ENCODE peak calls at places on chromosomes 1 and 21, in four cellular contexts. One of them, this sample, is unnamed.

GRCh38 chr1:56073614-56074356 is 505.6 kb downstream of the PLPP3 start:
- DNase-seq in HT-29: no peak
- DNase-seq in heart left ventricle: peak; percentile 71
- DNase-seq in ecto neural progenitor cell: no peak
- DNase-seq in this sample: no peak

GRCh38 chr1:11342677-11343076 is 69.7 kb downstream of the UBIAD1 start:
- DNase-seq in HT-29: no peak
- DNase-seq in heart left ventricle: no peak
- DNase-seq in ecto neural progenitor cell: no peak
- DNase-seq in this sample: no peak

GRCh38 chr1:221527886-221528634 is 213.8 kb downstream of the DUSP10 start:
- DNase-seq in HT-29: no peak
- DNase-seq in heart left ventricle: no peak
- DNase-seq in ecto neural progenitor cell: no peak
- DNase-seq in this sample: no peak

GRCh38 chr1:91601554-91602322 is 101.1 kb downstream of the CDC7 start:
- DNase-seq in HT-29: no peak
- DNase-seq in heart left ventricle: peak; percentile 93
- DNase-seq in ecto neural progenitor cell: no peak
- DNase-seq in this sample: no peak

GRCh38 chr1:93694833-93695232 is 13.2 kb upstream of the BCAR3 start:
- DNase-seq in HT-29: peak; percentile 85
- DNase-seq in heart left ventricle: no peak
- DNase-seq in ecto neural progenitor cell: no peak
- DNase-seq in this sample: no peak

GRCh38 chr1:40256401-40257084 is 1.5 kb upstream of the ZMPSTE24 start:
- DNase-seq in HT-29: peak; percentile 7
- DNase-seq in heart left ventricle: no peak
- DNase-seq in ecto neural progenitor cell: no peak
- DNase-seq in this sample: no peak

GRCh38 chr1:85461216-85461945 is 3.6 kb downstream of the DDAH1 start:
- DNase-seq in HT-29: peak; percentile 31
- DNase-seq in heart left ventricle: no peak
- DNase-seq in ecto neural progenitor cell: no peak
- DNase-seq in this sample: no peak

GRCh38 chr21:36701912-36702621 is 3.2 kb downstream of the SIM2 start:
- DNase-seq in HT-29: no peak
- DNase-seq in heart left ventricle: no peak
- DNase-seq in ecto neural progenitor cell: peak; percentile 51
- DNase-seq in this sample: no peak

GRCh38 chr1:156103521-156103947 is 11.0 kb upstream of the LMNA start:
- DNase-seq in HT-29: peak; percentile 55
- DNase-seq in heart left ventricle: peak; percentile 58
- DNase-seq in ecto neural progenitor cell: no peak
- DNase-seq in this sample: no peak

GRCh38 chr21:36306872-36307534 is 13.0 kb upstream of the MORC3 start:
- DNase-seq in HT-29: no peak
- DNase-seq in heart left ventricle: no peak
- DNase-seq in ecto neural progenitor cell: no peak
- DNase-seq in this sample: no peak

GRCh38 chr21:16194851-16195251 is 465.1 kb downstream of the USP25 start:
- DNase-seq in HT-29: no peak
- DNase-seq in heart left ventricle: no peak
- DNase-seq in ecto neural progenitor cell: no peak
- DNase-seq in this sample: no peak

GRCh38 chr1:196063307-196063706 is 544.9 kb downstream of the KCNT2 start:
- DNase-seq in HT-29: peak; percentile 38
- DNase-seq in heart left ventricle: no peak
- DNase-seq in ecto neural progenitor cell: no peak
- DNase-seq in this sample: no peak

GRCh38 chr1:26910343-26911160 is 3.2 kb downstream of the NR0B2 start:
- DNase-seq in HT-29: peak; percentile 85
- DNase-seq in heart left ventricle: no peak
- DNase-seq in ecto neural progenitor cell: no peak
- DNase-seq in this sample: no peak

GRCh38 chr1:59511476-59512465 is 214.9 kb downstream of the FGGY start:
- DNase-seq in HT-29: no peak
- DNase-seq in heart left ventricle: no peak
- DNase-seq in ecto neural progenitor cell: no peak
- DNase-seq in this sample: no peak

GRCh38 chr1:42259059-42259738 is 75.8 kb downstream of the FOXJ3 start:
- DNase-seq in HT-29: no peak
- DNase-seq in heart left ventricle: no peak
- DNase-seq in ecto neural progenitor cell: no peak
- DNase-seq in this sample: peak; percentile 8

GRCh38 chr1:197838836-197839235 is 63.6 kb upstream of the DENND1B start:
- DNase-seq in HT-29: no peak
- DNase-seq in heart left ventricle: no peak
- DNase-seq in ecto neural progenitor cell: no peak
- DNase-seq in this sample: peak; percentile 45

GRCh38 chr1:190373705-190374336 is 103.8 kb downstream of the BRINP3 start:
- DNase-seq in HT-29: peak; percentile 27
- DNase-seq in heart left ventricle: no peak
- DNase-seq in ecto neural progenitor cell: no peak
- DNase-seq in this sample: no peak

GRCh38 chr1:196205882-196206281 is 402.4 kb downstream of the KCNT2 start:
- DNase-seq in HT-29: no peak
- DNase-seq in heart left ventricle: no peak
- DNase-seq in ecto neural progenitor cell: no peak
- DNase-seq in this sample: no peak

GRCh38 chr21:41674433-41674832 is 92.4 kb downstream of the RIPK4 start:
- DNase-seq in HT-29: no peak
- DNase-seq in heart left ventricle: no peak
- DNase-seq in ecto neural progenitor cell: no peak
- DNase-seq in this sample: no peak

GRCh38 chr1:32613472-32613871 is 36.9 kb downstream of the ZBTB8OS start:
- DNase-seq in HT-29: no peak
- DNase-seq in heart left ventricle: no peak
- DNase-seq in ecto neural progenitor cell: no peak
- DNase-seq in this sample: no peak

GRCh38 chr1:81021134-81021533 is 779.6 kb upstream of the ADGRL2 start:
- DNase-seq in HT-29: no peak
- DNase-seq in heart left ventricle: no peak
- DNase-seq in ecto neural progenitor cell: no peak
- DNase-seq in this sample: no peak

GRCh38 chr1:17551755-17552234 is 12.3 kb downstream of the ARHGEF10L start:
- DNase-seq in HT-29: peak; percentile 44
- DNase-seq in heart left ventricle: peak; percentile 57
- DNase-seq in ecto neural progenitor cell: no peak
- DNase-seq in this sample: no peak

GRCh38 chr1:17119744-17120482 is 662 bp upstream of the PADI2 start:
- DNase-seq in HT-29: no peak
- DNase-seq in heart left ventricle: no peak
- DNase-seq in ecto neural progenitor cell: no peak
- DNase-seq in this sample: no peak

GRCh38 chr1:2405588-2406295 is 6.6 kb downstream of the PEX10 start:
- DNase-seq in HT-29: no peak
- DNase-seq in heart left ventricle: no peak
- DNase-seq in ecto neural progenitor cell: no peak
- DNase-seq in this sample: no peak

GRCh38 chr1:167430134-167430848 is 88.0 kb downstream of the CD247 start:
- DNase-seq in HT-29: no peak
- DNase-seq in heart left ventricle: no peak
- DNase-seq in ecto neural progenitor cell: peak; percentile 43
- DNase-seq in this sample: no peak

GRCh38 chr1:157961805-157962762 is 31.4 kb upstream of the KIRREL1 start:
- DNase-seq in HT-29: peak; percentile 28
- DNase-seq in heart left ventricle: no peak
- DNase-seq in ecto neural progenitor cell: no peak
- DNase-seq in this sample: no peak

GRCh38 chr1:33654267-33654832 is 181.9 kb downstream of the ZSCAN20 start:
- DNase-seq in HT-29: peak; percentile 12
- DNase-seq in heart left ventricle: no peak
- DNase-seq in ecto neural progenitor cell: no peak
- DNase-seq in this sample: peak; percentile 5

GRCh38 chr1:168989985-168990384 is 116.5 kb upstream of the ATP1B1 start:
- DNase-seq in HT-29: no peak
- DNase-seq in heart left ventricle: no peak
- DNase-seq in ecto neural progenitor cell: no peak
- DNase-seq in this sample: no peak